ENCODE peak calls at places on chromosomes 3 and 15, in eight cellular contexts. A is nephron progenitor cell; J is activated CD4-positive, alpha-beta T cell treated with anti-CD3 and anti-CD28 coated beads, Interleukin-2, amount 50 U/mL, for 1 hour; D is ELF-1; X is foreskin fibroblast; N is kidney tubule cell; Y is activated naive CD4-positive, alpha-beta T cell treated with anti-CD3 and anti-CD28 coated beads, Interleukin-2, amount 50 U/mL, for 72 hours; O is GM13977. B is an unnamed sample.

GRCh38 chr15:88498991-88499390 is 31.5 kb downstream of the MRPS11 start:
- DNase-seq in J (no peak), A (no peak), D (no peak), O (no peak), N (no peak), X (no peak), Y (no peak), B (no peak)

GRCh38 chr3:186014866-186015265 is 77.1 kb upstream of the TRA2B start:
- DNase-seq in N (no peak), Y (no peak), J (no peak), D (no peak), O (no peak), A (no peak), X (no peak), B (no peak)

GRCh38 chr15:38189651-38190280 is 62.9 kb upstream of the SPRED1 start:
- DNase-seq in X (no peak), Y (no peak), A (no peak), D (no peak), O (no peak), N (peak; percentile 62), J (no peak), B (no peak)

GRCh38 chr15:47813985-47814384 is 96.7 kb downstream of the SEMA6D start:
- DNase-seq in A (no peak), J (no peak), O (peak; percentile 51), D (no peak), Y (no peak), N (no peak), X (no peak), B (no peak)

GRCh38 chr3:131350506-131350905 is 31.1 kb upstream of the NUDT16 start:
- DNase-seq in X (peak; percentile 64), N (peak; percentile 49), O (no peak), Y (no peak), J (no peak), A (no peak), D (no peak), B (no peak)

GRCh38 chr3:100697183-100697582 is 12.1 kb upstream of the TFG start:
- DNase-seq in X (no peak), N (no peak), J (no peak), O (no peak), D (no peak), Y (no peak), A (no peak), B (no peak)

GRCh38 chr15:66374179-66374578 is 12.5 kb upstream of the MAP2K1 start:
- DNase-seq in O (no peak), N (no peak), X (no peak), Y (no peak), A (no peak), D (no peak), J (no peak), B (no peak)

GRCh38 chr3:129560931-129561594 is 18.1 kb downstream of the H1-8 start:
- DNase-seq in N (no peak), J (no peak), D (peak; percentile 48), A (peak; percentile 33), X (peak; percentile 97), Y (no peak), O (no peak), B (no peak)

GRCh38 chr15:70101459-70102113 is 3.9 kb upstream of the TLE3 start:
- DNase-seq in J (no peak), D (peak; percentile 95), X (peak; percentile 84), Y (no peak), A (peak; percentile 79), O (no peak), N (peak; percentile 81), B (peak; percentile 26)

GRCh38 chr3:159322322-159322939 is 520.6 kb downstream of the MFSD1 start:
- DNase-seq in Y (no peak), O (peak; percentile 47), N (peak; percentile 11), A (peak; percentile 70), X (peak; percentile 52), J (no peak), D (peak; percentile 70), B (peak; percentile 8)

GRCh38 chr3:38605981-38606380 is 43.5 kb downstream of the SCN5A start:
- DNase-seq in J (no peak), N (no peak), A (no peak), D (no peak), O (no peak), Y (no peak), X (no peak), B (no peak)

GRCh38 chr3:17632401-17633100 is 109.9 kb downstream of the TBC1D5 start:
- DNase-seq in J (no peak), X (peak; percentile 79), Y (no peak), A (no peak), D (no peak), O (no peak), N (peak; percentile 59), B (no peak)

GRCh38 chr3:129490273-129490675 is 38.2 kb upstream of the RHO start:
- DNase-seq in Y (no peak), N (peak; percentile 96), A (peak; percentile 70), J (peak; percentile 46), X (peak; percentile 97), D (peak; percentile 91), O (peak; percentile 82), B (peak; percentile 76)

GRCh38 chr3:72238341-72238740 is 453.4 kb upstream of the PROK2 start:
- DNase-seq in N (no peak), Y (no peak), X (peak; percentile 48), A (no peak), J (no peak), D (no peak), O (no peak), B (no peak)

GRCh38 chr15:33448151-33448550 is 137.4 kb downstream of the RYR3 start:
- DNase-seq in Y (no peak), J (no peak), D (peak; percentile 26), O (no peak), X (no peak), N (no peak), A (no peak), B (no peak)

GRCh38 chr3:174858353-174858752 is 781 bp upstream of the NAALADL2 start:
- DNase-seq in D (no peak), N (peak; percentile 88), J (no peak), X (no peak), A (no peak), O (no peak), Y (no peak), B (no peak)

GRCh38 chr3:157572559-157573270 is 69.5 kb upstream of the VEPH1 start:
- DNase-seq in X (peak; percentile 77), O (peak; percentile 45), J (no peak), Y (no peak), N (peak; percentile 57), D (peak; percentile 53), A (peak; percentile 49), B (peak; percentile 33)

GRCh38 chr3:127744216-127744815 is 71.6 kb downstream of the ABTB1 start:
- DNase-seq in D (no peak), J (no peak), X (peak; percentile 46), N (no peak), O (no peak), Y (no peak), A (no peak), B (no peak)

GRCh38 chr3:64900916-64901903 is 213.4 kb upstream of the ADAMTS9 start:
- DNase-seq in J (no peak), N (peak; percentile 41), X (peak; percentile 62), D (no peak), Y (no peak), O (no peak), A (no peak), B (no peak)

GRCh38 chr15:43281926-43282602 is 15.3 kb upstream of the TGM5 start:
- DNase-seq in O (no peak), D (no peak), N (no peak), X (no peak), Y (no peak), J (no peak), A (no peak), B (no peak)

GRCh38 chr15:58077427-58077826 is 11.9 kb upstream of the ALDH1A2 start:
- DNase-seq in A (no peak), O (no peak), D (no peak), J (no peak), X (peak; percentile 19), Y (no peak), N (peak; percentile 35), B (no peak)

GRCh38 chr3:35505772-35506171 is 133.6 kb upstream of the ARPP21 start:
- DNase-seq in J (no peak), A (no peak), X (no peak), O (no peak), D (no peak), N (no peak), Y (no peak), B (no peak)

GRCh38 chr15:65085990-65086679 is 9.6 kb downstream of the KBTBD13 start:
- DNase-seq in A (peak; percentile 58), Y (no peak), D (peak; percentile 60), N (peak; percentile 40), X (peak; percentile 46), O (no peak), J (no peak), B (peak; percentile 28)

GRCh38 chr3:13332158-13332557 is 88.0 kb downstream of the NUP210 start:
- DNase-seq in Y (no peak), X (no peak), O (peak; percentile 79), J (no peak), N (no peak), D (no peak), A (no peak), B (no peak)

GRCh38 chr3:104316118-104316517 is 1050.6 kb upstream of the ALCAM start:
- DNase-seq in J (no peak), O (no peak), A (no peak), X (no peak), Y (no peak), D (no peak), N (peak; percentile 45), B (no peak)

GRCh38 chr15:52295421-52295991 is at the start of gene MYO5C:
- DNase-seq in N (peak; percentile 90), A (peak; percentile 78), J (no peak), O (no peak), Y (no peak), X (peak; percentile 41), D (peak; percentile 80), B (no peak)

B was measured in DND-41.